ENCODE peak calls at places on chromosomes 3 and 15, in eight cellular contexts. Q is GM23248; L is activated gamma-delta T cell treated with Interleukin-2 at 50 U/mL for 16 hours; Y is stimulated activated CD4-positive, alpha-beta T cell treated with anti-CD3 and anti-CD28 coated beads, Interleukin-2, amount 100 ng/mL, for 4 hours; M is GM12892; J is heart left ventricle; B is endothelial cell of umbilical vein; D is H1. Z is an unnamed sample.

GRCh38 chr15:50828610-50829206 is 63.2 kb upstream of the SPPL2A start:
- DNase-seq in L (no peak), Q (peak; percentile 95), J (no peak), D (no peak), Y (no peak), B (no peak), M (no peak), Z (peak; percentile 74)

GRCh38 chr15:74378853-74379252 is 11.4 kb upstream of the CYP11A1 start:
- DNase-seq in L (no peak), M (no peak), B (peak; percentile 34), Y (peak; percentile 77), J (no peak), D (no peak), Q (peak; percentile 42), Z (peak; percentile 51)

GRCh38 chr3:9172851-9173320 is 76.6 kb downstream of the SRGAP3 start:
- DNase-seq in Q (peak; percentile 12), J (no peak), Y (no peak), D (no peak), B (no peak), M (no peak), L (no peak), Z (no peak)

GRCh38 chr15:94987085-94987484 is 755.7 kb downstream of the MCTP2 start:
- DNase-seq in J (no peak), Y (no peak), M (no peak), B (no peak), D (no peak), L (no peak), Q (no peak), Z (no peak)

GRCh38 chr15:80404057-80404718 is at the start of gene ARNT2:
- DNase-seq in L (no peak), Y (no peak), B (no peak), M (peak; percentile 20), J (peak; percentile 28), D (no peak), Q (peak; percentile 55), Z (peak; percentile 60)

GRCh38 chr3:129482721-129483120 is 42.7 kb downstream of the IFT122 start:
- DNase-seq in Q (no peak), Y (no peak), M (no peak), B (no peak), J (no peak), L (no peak), D (no peak), Z (no peak)

GRCh38 chr3:143236226-143236964 is 116.8 kb downstream of the CHST2 start:
- DNase-seq in M (no peak), D (no peak), J (no peak), Q (no peak), L (no peak), Y (no peak), B (peak; percentile 19), Z (no peak)

GRCh38 chr3:103684956-103685355 is 1250.1 kb downstream of the ZPLD1 start:
- DNase-seq in D (no peak), Y (no peak), Q (no peak), J (no peak), L (no peak), M (no peak), B (no peak), Z (no peak)

GRCh38 chr3:189103208-189103607 is 68.6 kb upstream of the TPRG1 start:
- DNase-seq in Q (peak; percentile 13), B (no peak), D (no peak), M (no peak), Y (no peak), L (no peak), J (no peak), Z (no peak)

GRCh38 chr15:72117698-72118399 is at the start of gene MYO9A:
- DNase-seq in J (peak; percentile 97), B (peak; percentile 99), Q (peak; percentile 99), L (peak; percentile 98), Y (peak; percentile 99), M (peak; percentile 78), D (peak; percentile 96), Z (peak; percentile 99)